ENCODE peak calls at places on chromosomes 16 and 17, in four cellular contexts. P is HFFc6, W is aorta, I is heart right ventricle. Y is an unnamed sample.

GRCh38 chr17:64974750-64975317 is 55.6 kb upstream of the LRRC37A3 start:
- DNase-seq in P (no peak), W (no peak), I (no peak), Y (no peak)

GRCh38 chr16:80718480-80719220 is 85.7 kb downstream of the CDYL2 start:
- DNase-seq in P (peak), W (no peak), I (no peak), Y (no peak)

GRCh38 chr16:67679935-67680897 is 13.6 kb downstream of the C16orf86 start:
- DNase-seq in P (no peak), W (no peak), I (no peak), Y (no peak)

GRCh38 chr17:65283704-65284103 is 146.5 kb downstream of the RGS9 start:
- DNase-seq in P (no peak), W (no peak), I (no peak), Y (no peak)

GRCh38 chr17:59004338-59005111 is 102.2 kb downstream of the TRIM37 start:
- DNase-seq in P (peak), W (no peak), I (no peak), Y (peak)

GRCh38 chr16:17989255-17989654 is 347.3 kb downstream of the NPIPA8 start:
- DNase-seq in P (no peak), W (no peak), I (no peak), Y (no peak)

GRCh38 chr17:68383443-68384321 is 73.6 kb downstream of the WIPI1 start:
- DNase-seq in P (peak), W (no peak), I (no peak), Y (no peak)

GRCh38 chr16:57795431-57795878 is 6.8 kb downstream of the KIFC3 start:
- DNase-seq in P (no peak), W (no peak), I (peak), Y (no peak)

GRCh38 chr17:76166906-76167305 is 25.9 kb upstream of the FOXJ1 start:
- DNase-seq in P (no peak), W (no peak), I (no peak), Y (no peak)

GRCh38 chr16:83727018-83727417 is 80.8 kb upstream of the HSBP1 start:
- DNase-seq in P (no peak), W (no peak), I (no peak), Y (no peak)

GRCh38 chr16:65285128-65286120 is 163.6 kb upstream of the CDH11 start:
- DNase-seq in P (no peak), W (no peak), I (peak), Y (no peak)